ENCODE peak calls at places on chromosomes 12 and 14, in seven cellular contexts. J, I, L, O, K, A and G are unnamed samples.

GRCh38 chr14:89702151-89702936 is 252.2 kb downstream of the EFCAB11 start:
- DNase-seq in J (no peak), I (peak; percentile 59), L (no peak), O (peak; percentile 92), K (no peak), A (peak; percentile 54), G (no peak)

GRCh38 chr12:106840217-106840616 is 65.7 kb downstream of the RIC8B start:
- DNase-seq in J (peak; percentile 62), I (peak; percentile 78), L (no peak), O (no peak), K (peak; percentile 36), A (no peak), G (peak; percentile 35)

GRCh38 chr14:64937821-64938193 is 4.7 kb downstream of the GPX2 start:
- DNase-seq in J (no peak), I (peak; percentile 26), L (no peak), O (peak; percentile 7), K (no peak), A (no peak), G (no peak)

GRCh38 chr12:240566-240965 is 22.1 kb downstream of the SLC6A13 start:
- DNase-seq in J (no peak), I (no peak), L (no peak), O (peak; percentile 47), K (no peak), A (no peak), G (no peak)

GRCh38 chr12:26700430-26700829 is 132.6 kb downstream of the ITPR2 start:
- DNase-seq in J (no peak), I (no peak), L (no peak), O (no peak), K (no peak), A (no peak), G (no peak)

GRCh38 chr14:65043893-65044595 is 57.3 kb downstream of the FNTB start:
- DNase-seq in J (no peak), I (no peak), L (no peak), O (no peak), K (no peak), A (no peak), G (no peak)

GRCh38 chr12:124663771-124664366 is 96.5 kb upstream of the NCOR2 start:
- DNase-seq in J (no peak), I (no peak), L (no peak), O (no peak), K (no peak), A (no peak), G (no peak)

GRCh38 chr14:90726656-90727055 is 89.6 kb downstream of the TTC7B start:
- DNase-seq in J (no peak), I (peak; percentile 41), L (no peak), O (peak; percentile 93), K (peak; percentile 60), A (no peak), G (peak; percentile 13)

GRCh38 chr12:93153321-93153720 is 224.2 kb upstream of the EEA1 start:
- DNase-seq in J (no peak), I (peak; percentile 56), L (no peak), O (no peak), K (peak; percentile 56), A (no peak), G (no peak)

GRCh38 chr12:115872212-115872611 is 405.3 kb downstream of the MED13L start:
- DNase-seq in J (no peak), I (no peak), L (no peak), O (no peak), K (no peak), A (no peak), G (no peak)

GRCh38 chr12:1505576-1505975 is 88.8 kb downstream of the FBXL14 start:
- DNase-seq in J (no peak), I (no peak), L (no peak), O (no peak), K (no peak), A (no peak), G (no peak)

GRCh38 chr12:68334136-68334535 is 2.0 kb upstream of the MDM1 start:
- DNase-seq in J (no peak), I (no peak), L (no peak), O (peak; percentile 86), K (no peak), A (no peak), G (no peak)

GRCh38 chr12:120687570-120688289 is 781 bp downstream of the MLEC start:
- DNase-seq in J (no peak), I (peak; percentile 42), L (no peak), O (no peak), K (no peak), A (no peak), G (no peak)

GRCh38 chr14:21990116-21990515 is 316.5 kb upstream of the OR4E1 start:
- DNase-seq in J (no peak), I (peak; percentile 7), L (no peak), O (no peak), K (no peak), A (no peak), G (no peak)

GRCh38 chr14:99270491-99271287 is 1.3 kb downstream of the BCL11B start:
- DNase-seq in J (no peak), I (no peak), L (peak; percentile 41), O (no peak), K (no peak), A (no peak), G (no peak)

GRCh38 chr12:123621619-123622530 is 11.6 kb downstream of the EIF2B1 start:
- DNase-seq in J (no peak), I (no peak), L (no peak), O (no peak), K (no peak), A (no peak), G (no peak)

GRCh38 chr12:18629916-18630315 is 107.9 kb downstream of the PLCZ1 start:
- DNase-seq in J (no peak), I (no peak), L (no peak), O (no peak), K (no peak), A (no peak), G (no peak)

GRCh38 chr12:70852416-70853150 is 68.0 kb downstream of the PTPRR start:
- DNase-seq in J (no peak), I (peak; percentile 19), L (no peak), O (no peak), K (no peak), A (no peak), G (no peak)

GRCh38 chr12:70849265-70849960 is 71.1 kb downstream of the PTPRR start:
- DNase-seq in J (no peak), I (peak; percentile 90), L (no peak), O (no peak), K (peak; percentile 0), A (no peak), G (no peak)

GRCh38 chr12:70854871-70855578 is 65.5 kb downstream of the PTPRR start:
- DNase-seq in J (no peak), I (peak; percentile 2), L (no peak), O (no peak), K (no peak), A (no peak), G (no peak)

GRCh38 chr12:70853326-70853725 is 67.2 kb downstream of the PTPRR start:
- DNase-seq in J (no peak), I (peak; percentile 98), L (no peak), O (no peak), K (no peak), A (no peak), G (no peak)

DNA sequence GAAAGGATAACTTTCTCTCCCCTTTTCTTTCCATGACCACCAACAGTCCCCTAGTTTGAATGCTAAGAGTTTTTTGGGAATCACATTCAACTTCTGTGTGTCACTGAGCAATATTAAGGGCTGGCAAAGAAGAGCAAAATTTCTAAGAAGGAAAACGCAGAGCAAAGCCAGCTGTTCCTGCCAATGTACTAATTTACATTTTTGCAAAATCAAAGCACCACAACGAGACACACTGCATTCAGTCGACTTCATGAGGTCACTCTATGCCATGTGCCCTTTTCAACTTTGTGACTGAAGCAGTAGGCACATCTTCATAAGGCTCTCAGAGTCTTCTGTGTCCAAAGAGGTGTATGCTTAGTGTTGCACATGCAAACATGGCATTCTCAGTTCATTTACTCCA is 66.4 kb downstream of the PTPRR start:
- DNase-seq in J (no peak), I (peak; percentile 23), L (no peak), O (no peak), K (no peak), A (no peak), G (no peak)
- H3K4me3 ChIP-seq in J (no peak overlapping the region), I (no peak overlapping the region), L (no peak overlapping the region), O (no peak overlapping the region), K (no peak overlapping the region), A (no peak overlapping the region), G (no peak overlapping the region)

GRCh38 chr12:108563804-108564151 is 1.4 kb downstream of the ISCU start:
- DNase-seq in J (no peak), I (no peak), L (no peak), O (no peak), K (no peak), A (no peak), G (no peak)
- H3K4me3 ChIP-seq in J (no peak overlapping the region), I (peak overlapping the region; percentile 92), L (no peak overlapping the region), O (peak overlapping the region; percentile 85), K (peak overlapping the region; percentile 91), A (peak overlapping the region; percentile 89), G (peak overlapping the region; percentile 92)

DNA sequence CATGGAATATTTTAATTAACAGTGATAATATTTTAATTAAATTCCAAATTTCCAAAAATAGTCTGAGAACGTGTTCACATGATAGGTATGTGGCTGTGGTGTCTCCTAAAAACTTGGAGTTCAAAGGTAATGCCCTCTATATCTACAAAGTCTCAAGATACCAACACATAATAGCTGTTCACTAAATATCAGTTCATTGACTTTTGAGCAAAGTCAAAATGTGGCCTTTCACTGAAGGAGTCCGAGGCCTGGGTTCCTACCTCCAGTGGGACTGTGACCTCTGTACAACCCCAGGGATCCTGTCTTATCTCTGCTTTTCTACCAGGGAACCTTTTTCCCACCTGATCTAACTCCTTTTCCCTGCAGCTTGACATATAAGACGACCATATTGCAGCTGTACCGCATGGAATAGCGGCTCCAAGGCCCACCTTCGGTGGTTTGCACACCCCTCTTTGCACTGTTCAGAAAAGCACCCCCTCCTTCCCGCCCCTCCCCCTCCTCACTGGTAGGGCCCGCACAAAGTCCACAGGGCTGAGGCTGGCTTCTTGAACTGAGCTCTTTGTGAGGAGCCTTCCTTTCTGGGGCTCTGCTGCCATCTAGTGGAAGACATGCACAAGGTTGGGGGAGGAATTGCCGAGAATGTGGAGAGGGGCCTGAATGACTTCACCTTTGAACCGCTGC is 3.1 kb downstream of the CCND2 start:
- DNase-seq in J (peak; percentile 49), I (peak; percentile 92), L (peak; percentile 79), O (peak; percentile 95), K (peak; percentile 78), A (peak; percentile 82), G (no peak)
- H3K4me3 ChIP-seq in J (no peak overlapping the region), I (no peak overlapping the region), L (peak overlapping the region; percentile 2), O (peak overlapping the region; percentile 78), K (no peak overlapping the region), A (peak overlapping the region; percentile 86), G (no peak overlapping the region)

GRCh38 chr14:105055736-105056302 is 9.4 kb downstream of the GPR132 start:
- DNase-seq in J (no peak), I (no peak), L (no peak), O (no peak), K (no peak), A (no peak), G (no peak)
- H3K4me3 ChIP-seq in J (no peak overlapping the region), I (no peak overlapping the region), L (no peak overlapping the region), O (no peak overlapping the region), K (no peak overlapping the region), A (no peak overlapping the region), G (no peak overlapping the region)